ENCODE peak calls at places on chromosomes 3 and 15, in eight cellular contexts. P, T, Z, M, A, U, E and Y are unnamed samples.
A peak's percentile ranks its signal among the peaks of the same experiment; 100 is the strongest.

GRCh38 chr3:117218709-117219108 is 509.1 kb downstream of the TUSC7 start:
- DNase-seq in P (no peak), T (no peak), Z (no peak), M (no peak), A (no peak), U (no peak), E (no peak), Y (no peak)

GRCh38 chr3:9916346-9916733 is 558 bp upstream of the IL17RC start:
- DNase-seq in P (no peak), T (no peak), Z (no peak), M (no peak), A (no peak), U (no peak), E (no peak), Y (no peak)

GRCh38 chr3:53593611-53594010 is 99.2 kb downstream of the CACNA1D start:
- DNase-seq in P (no peak), T (no peak), Z (no peak), M (no peak), A (no peak), U (no peak), E (no peak), Y (no peak)

GRCh38 chr15:76730262-76730661 is 174.9 kb downstream of the SCAPER start:
- DNase-seq in P (no peak), T (no peak), Z (no peak), M (no peak), A (peak; percentile 1), U (no peak), E (no peak), Y (no peak)

GRCh38 chr15:63915209-63915887 is 81.6 kb upstream of the HERC1 start:
- DNase-seq in P (no peak), T (no peak), Z (peak; percentile 56), M (peak; percentile 56), A (no peak), U (no peak), E (no peak), Y (peak; percentile 68)

GRCh38 chr15:32866486-32867312 is 148.9 kb downstream of the GREM1 start:
- DNase-seq in P (no peak), T (no peak), Z (no peak), M (no peak), A (no peak), U (no peak), E (no peak), Y (no peak)

GRCh38 chr15:76105911-76106310 is 46.1 kb downstream of the TMEM266 start:
- DNase-seq in P (no peak), T (no peak), Z (no peak), M (no peak), A (no peak), U (no peak), E (no peak), Y (no peak)

GRCh38 chr3:4864503-4864902 is 114.7 kb upstream of the BHLHE40 start:
- DNase-seq in P (no peak), T (no peak), Z (no peak), M (no peak), A (no peak), U (no peak), E (no peak), Y (no peak)

GRCh38 chr15:39919740-39920509 is at the start of gene GPR176:
- DNase-seq in P (peak; percentile 45), T (peak; percentile 57), Z (peak; percentile 36), M (peak; percentile 54), A (peak; percentile 69), U (peak; percentile 49), E (no peak), Y (peak; percentile 46)

GRCh38 chr3:155946178-155946577 is 75.7 kb downstream of the GMPS start:
- DNase-seq in P (no peak), T (no peak), Z (no peak), M (no peak), A (peak; percentile 59), U (no peak), E (no peak), Y (no peak)

GRCh38 chr3:4899654-4900236 is 79.5 kb upstream of the BHLHE40 start:
- DNase-seq in P (no peak), T (no peak), Z (no peak), M (no peak), A (no peak), U (no peak), E (no peak), Y (no peak)

GRCh38 chr3:30660656-30661055 is 54.3 kb downstream of the TGFBR2 start:
- DNase-seq in P (no peak), T (no peak), Z (no peak), M (no peak), A (no peak), U (no peak), E (no peak), Y (no peak)

DNA sequence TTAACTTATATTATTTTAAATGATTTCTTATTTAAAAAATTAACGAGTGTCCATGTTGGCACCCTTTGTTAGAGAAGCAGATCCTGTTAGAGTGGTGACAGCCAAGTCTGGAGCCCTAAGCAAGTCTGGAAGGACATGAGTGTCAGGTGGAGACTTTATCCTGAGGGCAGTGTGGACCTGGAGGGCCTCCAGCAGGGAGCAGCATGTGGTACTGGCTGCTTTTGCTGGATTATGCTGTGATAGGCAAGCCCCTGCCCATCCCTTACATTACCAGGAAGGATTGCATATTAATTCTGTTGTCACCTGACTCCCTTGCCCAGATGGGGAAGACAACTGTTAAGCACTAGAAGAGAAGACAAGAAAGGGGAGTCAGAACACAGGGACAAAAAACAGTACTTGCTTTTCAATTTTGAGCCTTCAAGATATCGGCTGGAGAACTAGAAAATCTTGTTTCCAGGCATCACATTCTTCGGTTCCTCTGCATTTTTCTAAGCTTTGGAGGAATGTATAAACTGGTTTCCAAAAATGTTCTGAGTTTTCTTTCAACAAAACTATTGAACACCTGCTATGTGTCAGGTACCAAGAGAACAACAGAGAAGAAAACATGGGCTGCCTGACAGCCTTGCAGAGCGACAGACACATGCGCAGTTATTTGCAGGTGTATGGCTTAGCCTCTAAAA is 22.7 kb downstream of the ZNF860 start:
- DNase-seq in P (no peak), T (no peak), Z (no peak), M (no peak), A (no peak), U (no peak), E (no peak), Y (no peak)
- TF ChIP-seq CTCF in P (no peak), T (no peak), Z (no peak), M (no peak), A (no peak), U (no peak), E (no peak), Y (no peak)

GRCh38 chr3:8500208-8500961 is 1.2 kb upstream of the LMCD1 start:
- DNase-seq in P (no peak), T (no peak), Z (no peak), M (no peak), A (no peak), U (no peak), E (peak; percentile 44), Y (no peak)

GRCh38 chr3:8503461-8503860 is 1.8 kb downstream of the LMCD1 start:
- DNase-seq in P (no peak), T (no peak), Z (no peak), M (no peak), A (no peak), U (no peak), E (no peak), Y (no peak)

GRCh38 chr3:8500966-8501365 is 657 bp upstream of the LMCD1 start:
- DNase-seq in P (no peak), T (no peak), Z (no peak), M (no peak), A (no peak), U (no peak), E (no peak), Y (no peak)

GRCh38 chr3:8499181-8499611 is 2.4 kb upstream of the LMCD1 start:
- DNase-seq in P (no peak), T (no peak), Z (no peak), M (no peak), A (no peak), U (no peak), E (peak; percentile 50), Y (no peak)

GRCh38 chr3:8501388-8502131 is at the start of gene LMCD1:
- DNase-seq in P (peak; percentile 94), T (peak; percentile 74), Z (peak; percentile 87), M (peak; percentile 89), A (peak; percentile 78), U (peak; percentile 95), E (peak; percentile 96), Y (peak; percentile 61)
- TF ChIP-seq CTCF in P (no peak), T (no peak), Z (no peak), M (no peak), A (peak; percentile 41), U (peak; percentile 30), E (no peak), Y (no peak)

GRCh38 chr15:52171386-52171785 is 19.8 kb downstream of the GNB5 start:
- DNase-seq in P (no peak), T (no peak), Z (no peak), M (no peak), A (no peak), U (no peak), E (no peak), Y (no peak)
- TF ChIP-seq CTCF in P (no peak), T (peak; percentile 13), Z (no peak), M (no peak), A (no peak), U (no peak), E (no peak), Y (no peak)

DNA sequence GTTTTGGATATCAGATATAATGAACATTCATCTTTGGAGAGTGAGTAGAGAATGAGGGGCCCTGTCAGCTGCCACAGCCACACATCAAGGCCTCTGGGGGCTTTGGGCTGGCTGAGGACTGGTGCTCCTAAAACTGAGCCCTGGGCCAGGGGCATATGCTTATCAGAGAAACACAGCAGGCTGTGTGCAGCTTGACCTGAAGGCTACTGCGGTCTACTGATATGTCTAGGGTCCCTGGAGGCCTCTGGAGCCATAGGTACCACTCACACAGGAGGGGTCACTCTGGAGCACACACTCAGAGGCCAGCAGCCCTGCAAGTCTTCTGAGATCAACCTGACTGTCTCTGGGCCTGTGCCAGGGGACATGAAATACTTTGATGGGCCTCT is 7.6 kb downstream of the TF start:
- DNase-seq in P (no peak), T (no peak), Z (no peak), M (no peak), A (no peak), U (no peak), E (no peak), Y (no peak)
- TF ChIP-seq CTCF in P (no peak), T (no peak), Z (no peak), M (no peak), A (no peak), U (no peak), E (no peak), Y (no peak)

DNA sequence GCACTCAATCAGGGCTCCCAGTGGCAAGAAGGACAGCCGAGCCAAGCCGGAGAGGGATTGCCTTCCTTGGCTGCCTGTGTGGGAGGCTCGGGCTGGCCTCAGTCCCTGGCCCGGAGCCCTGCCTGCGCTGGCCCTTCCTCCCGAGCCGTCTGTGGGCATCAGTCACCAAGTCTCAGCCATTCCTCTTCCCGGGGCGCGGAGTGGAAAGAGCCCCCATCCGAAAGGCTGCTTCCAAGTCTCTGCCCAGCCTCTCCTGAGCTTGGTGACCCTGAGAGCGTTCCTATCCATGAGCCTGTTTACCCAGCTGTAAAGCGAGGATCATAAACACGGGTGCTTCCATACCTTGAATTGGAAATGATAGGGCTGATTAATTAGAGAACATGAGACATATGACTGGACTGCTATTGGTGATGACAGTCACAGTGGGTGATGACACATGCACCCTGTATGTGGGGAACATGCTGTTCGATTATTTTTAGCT is 59.1 kb upstream of the TLE3 start:
- DNase-seq in P (no peak), T (no peak), Z (no peak), M (no peak), A (no peak), U (no peak), E (peak; percentile 56), Y (no peak)
- TF ChIP-seq CTCF in P (no peak), T (no peak), Z (no peak), M (no peak), A (no peak), U (no peak), E (no peak), Y (no peak)

GRCh38 chr3:143037867-143038266 is 36.5 kb downstream of the U2SURP start:
- DNase-seq in P (no peak), T (no peak), Z (no peak), M (no peak), A (no peak), U (no peak), E (no peak), Y (no peak)
- TF ChIP-seq CTCF in P (peak; percentile 22), T (no peak), Z (no peak), M (no peak), A (no peak), U (no peak), E (no peak), Y (no peak)